ENCODE peak calls at places on chromosomes 5 and 9, in six cellular contexts. I, V, E, B, C and Y are unnamed samples.

GRCh38 chr9:121725008-121725795 is 73.8 kb downstream of the DAB2IP start:
- DNase-seq in I (no peak), V (peak; percentile 87), E (peak; percentile 85), B (peak; percentile 56), C (no peak), Y (peak; percentile 98)

GRCh38 chr9:78304357-78304756 is 7.4 kb downstream of the PSAT1 start:
- DNase-seq in I (no peak), V (no peak), E (no peak), B (no peak), C (no peak), Y (no peak)

GRCh38 chr9:131578016-131578415 is 32.7 kb downstream of the PRRT1B start:
- DNase-seq in I (peak; percentile 41), V (no peak), E (no peak), B (no peak), C (no peak), Y (no peak)

GRCh38 chr9:127853312-127854168 is 918 bp downstream of the ENG start:
- DNase-seq in I (no peak), V (peak; percentile 52), E (no peak), B (peak; percentile 54), C (no peak), Y (no peak)

GRCh38 chr5:68557162-68557936 is 341.8 kb downstream of the PIK3R1 start:
- DNase-seq in I (no peak), V (no peak), E (no peak), B (no peak), C (no peak), Y (no peak)

GRCh38 chr9:137049544-137050449 is 3.8 kb upstream of the NPDC1 start:
- DNase-seq in I (peak; percentile 90), V (no peak), E (no peak), B (peak; percentile 81), C (peak; percentile 90), Y (no peak)

GRCh38 chr5:102818934-102819333 is 63.8 kb downstream of the PAM start:
- DNase-seq in I (no peak), V (no peak), E (no peak), B (no peak), C (no peak), Y (no peak)

GRCh38 chr5:8770431-8770830 is 775.4 kb downstream of the SEMA5A start:
- DNase-seq in I (no peak), V (no peak), E (no peak), B (no peak), C (no peak), Y (no peak)

GRCh38 chr9:99873943-99874584 is 32.4 kb upstream of the STX17 start:
- DNase-seq in I (no peak), V (no peak), E (no peak), B (no peak), C (no peak), Y (no peak)

GRCh38 chr5:93151121-93151520 is 429.9 kb downstream of the NR2F1-AS1 start:
- DNase-seq in I (no peak), V (peak; percentile 70), E (peak; percentile 18), B (no peak), C (no peak), Y (no peak)

GRCh38 chr9:104961701-104962359 is 33.9 kb upstream of the ABCA1 start:
- DNase-seq in I (no peak), V (peak; percentile 31), E (no peak), B (no peak), C (no peak), Y (no peak)

GRCh38 chr5:131906668-131907067 is 38.8 kb downstream of the MEIKIN start:
- DNase-seq in I (no peak), V (no peak), E (no peak), B (no peak), C (no peak), Y (no peak)

GRCh38 chr9:69346596-69347390 is 21.8 kb downstream of the ENTREP1 start:
- DNase-seq in I (no peak), V (no peak), E (peak; percentile 26), B (no peak), C (no peak), Y (no peak)

GRCh38 chr5:43305948-43306563 is 7.2 kb downstream of the HMGCS1 start:
- DNase-seq in I (no peak), V (peak; percentile 47), E (no peak), B (peak; percentile 69), C (peak; percentile 79), Y (no peak)

GRCh38 chr9:98944130-98945074 is 695 bp downstream of the COL15A1 start:
- DNase-seq in I (peak; percentile 81), V (peak; percentile 17), E (peak; percentile 22), B (peak; percentile 36), C (peak; percentile 71), Y (peak; percentile 85)

GRCh38 chr9:91310037-91310436 is 51.7 kb downstream of the AUH start:
- DNase-seq in I (no peak), V (no peak), E (no peak), B (no peak), C (no peak), Y (no peak)
- H3K27ac ChIP-seq in I (no peak overlapping the region), V (no peak overlapping the region), E (no peak overlapping the region), B (no peak overlapping the region), C (no peak overlapping the region), Y (no peak overlapping the region)

DNA sequence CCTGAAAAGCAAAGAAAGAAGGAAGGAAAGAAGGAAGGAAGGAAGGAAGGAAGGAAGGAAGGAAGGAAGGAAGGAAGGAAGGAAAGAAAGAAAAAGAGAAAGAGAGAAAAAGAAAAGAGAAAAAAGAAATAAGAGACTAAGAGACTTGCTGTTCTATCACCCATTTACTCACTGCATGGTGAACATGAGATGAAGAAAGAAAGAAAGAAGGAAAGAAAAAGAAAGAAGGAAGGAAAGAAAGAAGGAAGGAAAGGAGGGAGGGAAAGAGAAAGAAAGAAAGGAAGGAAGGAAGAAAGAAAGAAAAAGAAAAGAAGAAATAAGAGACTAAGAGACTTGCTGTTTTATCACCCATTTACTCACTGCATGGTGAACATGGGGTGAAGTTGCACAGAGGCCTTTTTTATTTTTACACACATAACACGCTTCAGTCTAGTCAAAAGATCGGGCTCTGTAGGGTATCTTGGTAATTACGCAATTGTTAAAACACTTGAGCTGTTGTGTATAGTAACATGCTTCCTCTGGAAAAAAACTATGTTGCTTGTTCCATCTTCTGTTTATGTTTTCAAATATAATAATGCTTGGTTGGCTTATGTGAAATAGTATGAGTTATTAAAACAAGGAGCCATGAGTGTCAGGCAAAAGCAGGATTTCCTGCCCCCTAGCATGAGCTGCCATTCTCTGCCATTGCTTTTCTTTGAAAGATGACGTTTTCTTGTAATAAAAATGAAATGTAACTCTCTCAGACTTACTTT is 119.3 kb upstream of the ZNF608 start:
- DNase-seq in I (no peak), V (no peak), E (no peak), B (no peak), C (no peak), Y (no peak)
- TF ChIP-seq CTCF in I (no peak), V (no peak), E (no peak), B (no peak), C (no peak), Y (no peak)

GRCh38 chr5:35244171-35244570 is 13.9 kb upstream of the PRLR start:
- DNase-seq in I (no peak), V (no peak), E (no peak), B (no peak), C (no peak), Y (no peak)

GRCh38 chr5:35246411-35246810 is 16.1 kb upstream of the PRLR start:
- DNase-seq in I (no peak), V (no peak), E (peak; percentile 4), B (peak; percentile 15), C (peak; percentile 43), Y (no peak)

GRCh38 chr5:35248843-35249780 is 18.8 kb upstream of the PRLR start:
- DNase-seq in I (no peak), V (no peak), E (peak; percentile 3), B (no peak), C (no peak), Y (no peak)

GRCh38 chr5:35247645-35248034 is 17.4 kb upstream of the PRLR start:
- DNase-seq in I (no peak), V (peak; percentile 8), E (peak; percentile 54), B (no peak), C (no peak), Y (no peak)

GRCh38 chr5:35246928-35247644 is 16.8 kb upstream of the PRLR start:
- DNase-seq in I (no peak), V (no peak), E (no peak), B (no peak), C (no peak), Y (no peak)
- H3K27ac ChIP-seq in I (peak overlapping the region; percentile 80), V (no peak overlapping the region), E (no peak overlapping the region), B (no peak overlapping the region), C (no peak overlapping the region), Y (peak overlapping the region; percentile 46)

GRCh38 chr5:142587354-142587965 is 98.4 kb downstream of the FGF1 start:
- DNase-seq in I (peak; percentile 78), V (no peak), E (no peak), B (peak; percentile 68), C (peak; percentile 93), Y (no peak)
- TF ChIP-seq CTCF in I (peak; percentile 83), V (peak; percentile 60), E (peak; percentile 72), B (peak; percentile 66), C (peak; percentile 85), Y (peak; percentile 22)

GRCh38 chr5:15424769-15425168 is 75.2 kb upstream of the FBXL7 start:
- DNase-seq in I (no peak), V (no peak), E (no peak), B (no peak), C (no peak), Y (no peak)

GRCh38 chr5:15425802-15426201 is 74.2 kb upstream of the FBXL7 start:
- DNase-seq in I (peak; percentile 41), V (no peak), E (no peak), B (no peak), C (peak; percentile 57), Y (no peak)

GRCh38 chr5:15420201-15420600 is 79.8 kb upstream of the FBXL7 start:
- DNase-seq in I (no peak), V (no peak), E (no peak), B (no peak), C (no peak), Y (no peak)

DNA sequence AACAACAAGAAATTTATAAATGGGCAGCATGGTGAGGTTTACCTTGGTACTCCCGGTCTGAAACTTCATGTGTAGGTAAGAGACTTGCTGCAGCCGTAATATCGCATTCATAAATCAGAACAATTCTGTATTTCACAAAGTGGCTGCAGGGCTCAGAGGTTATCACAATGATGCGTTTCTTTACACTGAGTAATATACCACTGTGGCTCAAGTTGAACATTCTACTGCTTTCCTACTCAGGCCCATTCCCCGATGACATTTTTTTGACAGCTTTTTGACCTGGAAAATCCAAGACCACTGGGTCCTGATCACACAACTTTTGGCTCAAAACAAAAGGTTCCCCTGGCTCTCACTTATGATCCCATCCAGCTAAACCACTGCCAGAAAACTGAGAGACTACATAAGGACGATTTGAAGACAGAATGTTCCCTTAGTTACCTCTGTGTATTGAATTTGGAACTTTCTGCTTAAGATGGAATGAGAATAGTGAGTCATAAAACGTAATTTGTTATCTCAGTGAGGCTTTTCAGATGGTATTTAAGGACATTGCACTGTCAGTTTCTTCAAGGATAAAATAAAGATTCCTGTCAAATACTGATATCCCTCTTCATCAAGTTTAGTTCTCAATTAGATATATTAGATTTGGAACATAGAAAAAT is 78.1 kb upstream of the FBXL7 start:
- DNase-seq in I (no peak), V (no peak), E (no peak), B (no peak), C (no peak), Y (no peak)
- H3K27ac ChIP-seq in I (no peak overlapping the region), V (no peak overlapping the region), E (no peak overlapping the region), B (no peak overlapping the region), C (no peak overlapping the region), Y (no peak overlapping the region)

DNA sequence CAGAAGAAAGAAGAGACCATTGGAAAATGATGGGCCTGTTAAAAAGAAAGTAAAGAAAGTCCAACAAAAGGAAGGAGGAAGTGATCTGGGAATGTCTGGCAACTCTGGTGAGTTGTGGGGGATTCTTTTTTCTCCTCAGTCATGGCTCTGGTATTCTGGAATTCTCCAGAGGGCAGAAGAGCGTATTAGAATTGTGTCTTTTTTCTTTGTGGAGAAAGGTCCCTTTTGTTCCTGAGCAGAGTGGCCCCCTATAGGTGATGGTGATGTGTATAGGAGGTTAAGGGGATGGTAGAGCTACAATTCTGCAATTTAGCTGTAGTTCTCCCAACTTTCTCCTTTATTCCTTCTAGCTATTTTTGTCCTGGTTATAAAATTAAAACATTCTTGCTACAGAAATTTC is 1.6 kb upstream of the DHFR start:
- DNase-seq in I (no peak), V (no peak), E (no peak), B (no peak), C (peak; percentile 33), Y (no peak)
- TF ChIP-seq CTCF in I (peak; percentile 66), V (no peak), E (peak; percentile 16), B (no peak), C (peak; percentile 36), Y (no peak)